ENCODE peak calls at places on chromosomes 12 and 14, in four cellular contexts. V is left ventricle myocardium inferior, H is progenitor cell of endocrine pancreas, W is body of pancreas. D is an unnamed sample.

GRCh38 chr12:118981285-118982201 is at the start of gene SRRM4:
- DNase-seq in V (no peak), W (peak; percentile 16), H (peak; percentile 81), D (no peak)

GRCh38 chr12:52692253-52692652 is 11.1 kb downstream of the KRT77 start:
- DNase-seq in V (no peak), H (peak; percentile 24), W (no peak), D (no peak)

GRCh38 chr14:45705954-45706353 is 453.0 kb upstream of the MIS18BP1 start:
- DNase-seq in V (no peak), H (no peak), W (no peak), D (no peak)

GRCh38 chr14:92792885-92793284 is 1.2 kb upstream of the GOLGA5 start:
- DNase-seq in W (no peak), V (no peak), H (no peak), D (no peak)

GRCh38 chr14:67517083-67517482 is 16.0 kb upstream of the PLEKHH1 start:
- DNase-seq in H (no peak), V (peak; percentile 36), W (peak; percentile 75), D (no peak)

GRCh38 chr12:46177842-46178608 is 90.8 kb downstream of the SLC38A1 start:
- DNase-seq in W (no peak), H (no peak), V (no peak), D (no peak)

GRCh38 chr14:23801766-23802165 is 151.8 kb upstream of the DHRS4 start:
- DNase-seq in W (no peak), V (no peak), H (no peak), D (no peak)

GRCh38 chr14:52455291-52456088 is 96.8 kb downstream of the TXNDC16 start:
- DNase-seq in W (no peak), H (no peak), V (no peak), D (no peak)

GRCh38 chr12:33439587-33440011 is at the start of gene SYT10:
- DNase-seq in H (peak; percentile 62), W (no peak), V (no peak), D (no peak)

GRCh38 chr12:63882844-63883243 is 38.3 kb downstream of the SRGAP1 start:
- DNase-seq in W (peak; percentile 66), V (peak; percentile 30), H (no peak), D (no peak)

GRCh38 chr12:2904260-2904659 is 13.6 kb downstream of the TULP3 start:
- DNase-seq in H (no peak), V (no peak), W (no peak), D (no peak)

DNA sequence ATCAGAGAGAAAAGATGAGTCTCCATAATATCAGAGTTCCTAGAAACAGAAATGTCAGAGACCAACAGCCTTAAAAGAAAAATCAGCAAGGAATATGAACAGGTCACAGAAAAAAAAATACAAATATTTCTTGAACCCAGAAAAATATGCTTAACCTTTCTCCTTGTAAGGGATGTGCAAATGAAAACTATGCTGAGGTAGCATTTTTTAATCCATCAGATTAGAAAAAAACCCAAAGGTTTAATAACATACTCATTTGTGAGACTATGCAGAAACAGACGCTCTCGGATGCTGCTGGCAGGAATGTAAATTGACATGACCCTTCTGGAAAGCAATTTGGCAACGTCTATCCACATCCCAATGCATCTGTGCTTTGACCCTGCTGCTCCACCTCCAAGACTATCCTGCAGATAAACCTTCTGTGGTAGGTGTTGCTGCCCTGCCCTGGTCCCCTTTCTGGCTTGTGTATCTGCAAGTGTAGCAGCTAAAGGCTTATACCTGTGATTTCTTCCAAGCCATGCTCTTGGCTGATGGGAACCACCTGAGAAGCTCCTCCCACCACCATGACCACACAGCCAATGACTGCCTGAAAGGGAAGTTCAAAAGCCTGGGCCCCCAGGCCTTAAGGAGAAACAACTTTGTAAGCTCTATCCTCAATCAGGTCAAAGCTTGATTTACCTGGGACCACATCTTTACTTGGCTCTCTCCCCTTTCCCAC is 49.4 kb downstream of the LTBP2 start:
- DNase-seq in V (no peak), H (no peak), W (no peak), D (no peak)
- TF ChIP-seq CTCF in V (no peak), H (no peak), W (no peak), D (no peak)

GRCh38 chr12:88328056-88328455 is 185.9 kb downstream of the TMTC3 start:
- DNase-seq in W (no peak), V (no peak), H (no peak), D (no peak)

GRCh38 chr12:88325828-88326214 is 183.7 kb downstream of the TMTC3 start:
- DNase-seq in H (no peak), V (no peak), W (no peak), D (no peak)

GRCh38 chr12:88325076-88325827 is 183.1 kb downstream of the TMTC3 start:
- DNase-seq in V (no peak), H (no peak), W (no peak), D (no peak)
- TF ChIP-seq CTCF in V (no peak), H (no peak), W (no peak), D (no peak)

DNA sequence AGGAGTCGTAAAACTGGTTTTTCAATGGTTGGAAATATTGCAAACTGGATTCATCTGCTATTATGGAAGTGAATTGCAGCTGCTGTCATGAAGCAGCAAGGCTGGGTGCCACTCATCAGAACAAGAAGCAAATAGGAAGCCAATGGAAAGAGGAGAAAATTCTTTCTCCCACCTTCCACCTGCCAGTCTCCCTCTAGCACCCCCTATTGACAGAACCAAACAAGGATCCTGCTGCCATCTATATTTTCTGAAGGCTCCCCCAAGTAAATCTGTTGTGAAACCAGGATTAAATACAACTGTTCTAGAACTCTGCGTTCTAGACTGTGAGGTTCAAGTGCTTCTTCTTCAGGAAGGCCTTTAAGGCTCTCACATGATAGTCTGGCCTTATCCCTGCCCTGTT is 286.6 kb downstream of the AACS start:
- DNase-seq in H (no peak), W (no peak), V (no peak), D (no peak)
- TF ChIP-seq CTCF in H (no peak), W (no peak), V (no peak), D (no peak)

DNA sequence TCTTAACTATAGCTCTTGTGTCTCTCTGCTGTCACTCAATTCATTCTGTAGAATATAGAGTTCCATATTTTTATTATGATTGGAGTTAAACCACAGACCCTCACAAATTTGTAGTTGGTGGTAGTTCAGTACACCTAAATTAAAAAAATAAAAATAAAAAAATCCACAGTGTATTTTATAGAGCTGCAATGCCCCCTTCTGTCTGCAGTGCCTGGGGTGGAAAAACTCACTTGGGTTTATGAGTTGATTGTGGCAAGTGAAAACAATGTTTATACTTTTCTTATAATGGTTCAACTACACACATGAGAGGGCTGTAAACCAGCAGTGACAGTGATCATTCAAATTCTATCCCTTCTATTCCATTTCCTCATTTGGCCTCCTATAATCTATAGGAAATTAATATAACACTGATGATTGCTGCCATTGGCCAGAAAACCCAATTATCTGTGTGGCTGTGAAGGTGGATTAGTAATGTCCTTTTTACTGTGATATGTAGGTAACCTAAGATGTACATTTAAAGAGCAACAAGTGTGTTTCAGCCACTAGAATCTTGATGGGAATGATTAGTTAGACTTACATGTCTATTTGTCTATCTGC is 166.9 kb upstream of the LRIG3 start:
- DNase-seq in W (peak; percentile 35), V (no peak), H (no peak), D (no peak)
- TF ChIP-seq CTCF in W (no peak), V (peak; percentile 54), H (peak; percentile 43), D (peak; percentile 19)